ENCODE peak calls at places on chromosomes 13 and 19, in ten cellular contexts. V, P, Z, C, I, A, U, K, F and Y are unnamed samples.
A peak's percentile ranks its signal among the peaks of the same experiment; 100 is the strongest.

GRCh38 chr13:75454497-75454896 is 27.5 kb downstream of the TBC1D4 start:
- DNase-seq in V (no peak), P (no peak), Z (no peak), C (no peak), I (no peak), A (no peak), U (no peak), K (no peak), F (peak; percentile 76), Y (no peak)

GRCh38 chr19:55336101-55336500 is 3.6 kb upstream of the KMT5C start:
- DNase-seq in V (no peak), P (no peak), Z (no peak), C (no peak), I (no peak), A (no peak), U (no peak), K (no peak), F (peak; percentile 94), Y (no peak)

GRCh38 chr19:23515551-23515950 is 120.3 kb upstream of the ZNF91 start:
- DNase-seq in V (no peak), P (no peak), Z (no peak), C (no peak), I (no peak), A (no peak), U (no peak), K (no peak), F (no peak), Y (no peak)

GRCh38 chr19:3034845-3035541 is 5.9 kb upstream of the TLE2 start:
- DNase-seq in V (no peak), P (no peak), Z (peak; percentile 50), C (no peak), I (no peak), A (peak; percentile 35), U (no peak), K (no peak), F (peak; percentile 56), Y (no peak)

GRCh38 chr13:51801631-51802099 is 2.3 kb downstream of the DHRS12 start:
- DNase-seq in V (peak; percentile 84), P (peak; percentile 76), Z (no peak), C (no peak), I (no peak), A (no peak), U (peak; percentile 50), K (no peak), F (peak; percentile 19), Y (peak; percentile 88)

GRCh38 chr19:17346109-17346671 is 8.8 kb downstream of the GTPBP3 start:
- DNase-seq in V (peak; percentile 80), P (peak; percentile 85), Z (peak; percentile 72), C (peak; percentile 39), I (peak; percentile 87), A (peak; percentile 42), U (peak; percentile 66), K (no peak), F (peak; percentile 51), Y (peak; percentile 89)

GRCh38 chr19:46068345-46069258 is 27.8 kb upstream of the IGFL4 start:
- DNase-seq in V (no peak), P (no peak), Z (no peak), C (peak; percentile 92), I (no peak), A (peak; percentile 82), U (no peak), K (no peak), F (peak; percentile 99), Y (no peak)

GRCh38 chr13:68350554-68350953 is 1120.4 kb upstream of the PCDH9 start:
- DNase-seq in V (no peak), P (no peak), Z (no peak), C (no peak), I (no peak), A (no peak), U (no peak), K (no peak), F (no peak), Y (no peak)

GRCh38 chr19:8526345-8527062 is 12.5 kb upstream of the ZNF414 start:
- DNase-seq in V (peak; percentile 92), P (peak; percentile 91), Z (peak; percentile 52), C (peak; percentile 87), I (peak; percentile 84), A (peak; percentile 88), U (peak; percentile 82), K (no peak), F (peak; percentile 81), Y (peak; percentile 96)

GRCh38 chr13:35855531-35856019 is 275.6 kb downstream of the DCLK1 start:
- DNase-seq in V (no peak), P (no peak), Z (no peak), C (no peak), I (no peak), A (no peak), U (no peak), K (no peak), F (peak; percentile 78), Y (no peak)

DNA sequence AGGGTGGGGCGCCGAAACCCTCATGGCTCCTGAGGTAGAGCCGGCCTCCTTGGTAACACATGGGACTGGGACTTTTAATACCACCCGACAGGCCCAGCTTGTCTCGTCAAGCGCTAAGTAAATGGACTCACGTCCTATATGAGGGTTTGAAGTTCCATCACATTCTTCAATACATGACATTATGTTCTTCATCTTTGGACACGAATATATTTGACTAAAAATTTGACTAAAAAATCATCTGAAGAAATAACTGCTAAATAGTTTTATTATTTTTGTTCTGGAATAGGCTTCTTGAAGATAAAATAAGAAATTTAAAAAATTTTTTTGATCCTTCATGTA is 335 bp upstream of the ZNF607 start:
- DNase-seq in V (no peak), P (no peak), Z (no peak), C (no peak), I (no peak), A (no peak), U (no peak), K (no peak), F (no peak), Y (no peak)
- TF ChIP-seq CTCF in V (no peak), P (no peak), Z (no peak), C (no peak), I (peak; percentile 3), A (no peak), U (peak; percentile 11), K (peak; percentile 2), F (no peak), Y (no peak)

GRCh38 chr13:65330287-65330686 is 1899.8 kb downstream of the PCDH9 start:
- DNase-seq in V (no peak), P (no peak), Z (no peak), C (no peak), I (no peak), A (no peak), U (no peak), K (no peak), F (no peak), Y (peak; percentile 54)
- H3K4me3 ChIP-seq in V (no peak overlapping the region), P (no peak overlapping the region), Z (no peak overlapping the region), C (no peak overlapping the region), I (no peak overlapping the region), A (no peak overlapping the region), U (no peak overlapping the region), K (no peak overlapping the region), F (no peak overlapping the region), Y (no peak overlapping the region)

GRCh38 chr19:6374179-6374709 is 1.5 kb downstream of the PSPN start:
- DNase-seq in V (no peak), P (no peak), Z (no peak), C (no peak), I (no peak), A (no peak), U (no peak), K (no peak), F (no peak), Y (peak; percentile 85)
- H3K27ac ChIP-seq in V (no peak overlapping the region), P (no peak overlapping the region), Z (peak overlapping the region; percentile 100), C (peak overlapping the region; percentile 49), I (peak overlapping the region; percentile 66), A (no peak overlapping the region), U (peak overlapping the region; percentile 99), K (peak overlapping the region; percentile 100), F (no peak overlapping the region), Y (no peak overlapping the region)

GRCh38 chr13:83796364-83796763 is 85.9 kb downstream of the SLITRK1 start:
- DNase-seq in V (no peak), P (no peak), Z (no peak), C (no peak), I (no peak), A (no peak), U (no peak), K (no peak), F (no peak), Y (no peak)
- TF ChIP-seq CTCF in V (no peak), P (no peak), Z (no peak), C (no peak), I (no peak), A (no peak), U (no peak), K (no peak), F (no peak), Y (no peak)

GRCh38 chr13:111550062-111550461 is 229.6 kb downstream of the TEX29 start:
- DNase-seq in V (no peak), P (no peak), Z (no peak), C (no peak), I (no peak), A (no peak), U (no peak), K (no peak), F (no peak), Y (no peak)
- H3K4me3 ChIP-seq in V (no peak overlapping the region), P (no peak overlapping the region), Z (no peak overlapping the region), C (no peak overlapping the region), I (no peak overlapping the region), A (no peak overlapping the region), U (no peak overlapping the region), K (no peak overlapping the region), F (no peak overlapping the region), Y (no peak overlapping the region)

GRCh38 chr13:113860051-113860471 is 3.8 kb downstream of the GAS6 start:
- DNase-seq in V (no peak), P (no peak), Z (no peak), C (peak; percentile 34), I (no peak), A (no peak), U (no peak), K (no peak), F (no peak), Y (peak; percentile 46)
- H3K27ac ChIP-seq in V (no peak overlapping the region), P (no peak overlapping the region), Z (peak overlapping the region; percentile 93), C (no peak overlapping the region), I (peak overlapping the region; percentile 25), A (peak overlapping the region; percentile 97), U (no peak overlapping the region), K (peak overlapping the region; percentile 88), F (no peak overlapping the region), Y (peak overlapping the region; percentile 69)